ENCODE peak calls at places on chromosomes 6 and 20, in four cellular contexts. P, A, C and L are unnamed samples.

GRCh38 chr6:37366910-37367309 is 13.1 kb downstream of the RNF8 start:
- DNase-seq in P (peak), A (no peak), C (no peak), L (no peak)

GRCh38 chr6:161318456-161318855 is 44.6 kb upstream of the AGPAT4 start:
- DNase-seq in P (no peak), C (no peak), A (no peak), L (no peak)

GRCh38 chr6:64411226-64411625 is 775.6 kb downstream of the PHF3 start:
- DNase-seq in P (peak), C (no peak), A (no peak), L (no peak)

GRCh38 chr6:136927313-136927712 is 5.2 kb downstream of the SLC35D3 start:
- DNase-seq in C (no peak), P (peak), A (no peak), L (no peak)

GRCh38 chr6:89941031-89941775 is 46.9 kb downstream of the GJA10 start:
- DNase-seq in A (no peak), C (peak), P (no peak), L (no peak)

GRCh38 chr20:50023116-50023802 is 40.5 kb downstream of the SNAI1 start:
- DNase-seq in A (no peak), P (no peak), C (no peak), L (no peak)

GRCh38 chr20:25676164-25676809 is 20.4 kb downstream of the ZNF337 start:
- DNase-seq in A (no peak), P (peak), C (no peak), L (no peak)

GRCh38 chr6:84057908-84058307 is 24.3 kb downstream of the MRAP2 start:
- DNase-seq in A (no peak), C (no peak), P (no peak), L (no peak)

GRCh38 chr6:118706702-118707101 is 55.3 kb upstream of the CEP85L start:
- DNase-seq in A (no peak), C (no peak), P (peak), L (no peak)

GRCh38 chr20:38043512-38044300 is 10.2 kb downstream of the RPRD1B start:
- DNase-seq in A (no peak), P (peak), C (no peak), L (no peak)

GRCh38 chr6:100487638-100488037 is 22.9 kb upstream of the SIM1 start:
- DNase-seq in A (no peak), P (no peak), C (no peak), L (no peak)

GRCh38 chr20:4431446-4431845 is 290.3 kb upstream of the PRND start:
- DNase-seq in P (no peak), A (no peak), C (no peak), L (no peak)

GRCh38 chr6:129750390-129750789 is 40.4 kb upstream of the ARHGAP18 start:
- DNase-seq in P (peak), C (no peak), A (no peak), L (no peak)

GRCh38 chr6:42378125-42378524 is 73.6 kb downstream of the TRERF1 start:
- DNase-seq in C (no peak), P (no peak), A (no peak), L (no peak)

GRCh38 chr6:3849681-3850450 is 693 bp downstream of the FAM50B start:
- DNase-seq in P (no peak), C (no peak), A (no peak), L (no peak)

GRCh38 chr6:142531727-142532126 is 229.9 kb downstream of the ADGRG6 start:
- DNase-seq in A (no peak), P (peak), C (no peak), L (no peak)

GRCh38 chr6:72579865-72580264 is 42.0 kb upstream of the KCNQ5 start:
- DNase-seq in C (no peak), A (no peak), P (peak), L (no peak)

GRCh38 chr20:2729251-2729713 is 36.7 kb downstream of the EBF4 start:
- DNase-seq in C (no peak), P (peak), A (no peak), L (no peak)

GRCh38 chr6:40042232-40042631 is 108.0 kb upstream of the MOCS1 start:
- DNase-seq in P (no peak), A (no peak), C (no peak), L (peak)

GRCh38 chr20:32978009-32978335 is 26.3 kb downstream of the SUN5 start:
- DNase-seq in A (no peak), C (no peak), P (no peak), L (no peak)

GRCh38 chr20:42531675-42531985 is 658.1 kb downstream of the PTPRT start:
- DNase-seq in C (no peak), P (no peak), A (no peak), L (no peak)

GRCh38 chr6:3506751-3507388 is 50.0 kb upstream of the SLC22A23 start:
- DNase-seq in P (peak), A (no peak), C (no peak), L (no peak)

GRCh38 chr6:100088009-100088408 is 94.0 kb upstream of the MCHR2 start:
- DNase-seq in C (no peak), A (no peak), P (peak), L (no peak)

GRCh38 chr6:144683216-144684070 is 398.3 kb downstream of the UTRN start:
- DNase-seq in A (no peak), P (no peak), C (no peak), L (no peak)